ENCODE peak calls at places on chromosome 4, in nine cellular contexts. S is HEK293T; N is naive thymus-derived CD8-positive, alpha-beta T cell; D is upper lobe of left lung; F is stimulated activated CD8-positive, alpha-beta memory T cell treated with anti-CD3 and anti-CD28 coated beads, Interleukin-2, amount 100 ng/mL, for 48 hours; H is epithelial cell of esophagus; B is H9; E is heart right ventricle; P is naive thymus-derived CD4-positive, alpha-beta T cell. L is an unnamed sample.

GRCh38 chr4:147836807-147837206 is 104.9 kb downstream of the ARHGAP10 start:
- DNase-seq in S (no peak), N (no peak), D (no peak), F (no peak), H (no peak), B (no peak), E (no peak), P (no peak), L (no peak)

GRCh38 chr4:63906660-63907146 is 502.5 kb downstream of the TECRL start:
- DNase-seq in S (no peak), N (no peak), D (no peak), F (no peak), H (no peak), B (no peak), E (no peak), P (no peak), L (no peak)

GRCh38 chr4:1793496-1793840 is 375 bp downstream of the FGFR3 start:
- DNase-seq in S (peak; percentile 69), N (no peak), D (no peak), F (peak; percentile 16), H (peak; percentile 56), B (no peak), E (peak; percentile 51), P (no peak), L (peak; percentile 53)

GRCh38 chr4:180949825-180950224 is 1293.4 kb upstream of the TENM3 start:
- DNase-seq in S (no peak), N (no peak), D (no peak), F (no peak), H (peak; percentile 94), B (no peak), E (no peak), P (no peak), L (no peak)

GRCh38 chr4:157996598-157996997 is 176.2 kb downstream of the GASK1B start:
- DNase-seq in S (no peak), N (no peak), D (no peak), F (no peak), H (no peak), B (no peak), E (no peak), P (no peak), L (no peak)

GRCh38 chr4:57136281-57136680 is 26.1 kb upstream of the IGFBP7 start:
- DNase-seq in S (no peak), N (no peak), D (no peak), F (no peak), H (peak; percentile 76), B (no peak), E (no peak), P (no peak), L (no peak)

GRCh38 chr4:18923496-18924161 is 902.1 kb upstream of the LCORL start:
- DNase-seq in S (no peak), N (no peak), D (no peak), F (no peak), H (peak; percentile 36), B (no peak), E (no peak), P (no peak), L (no peak)

GRCh38 chr4:112325522-112325921 is 28.4 kb downstream of the ALPK1 start:
- DNase-seq in S (no peak), N (no peak), D (no peak), F (no peak), H (no peak), B (no peak), E (no peak), P (no peak), L (no peak)

GRCh38 chr4:88900432-88900831 is 156.6 kb downstream of the FAM13A start:
- DNase-seq in S (no peak), N (no peak), D (no peak), F (no peak), H (peak; percentile 32), B (no peak), E (no peak), P (no peak), L (no peak)

GRCh38 chr4:176753049-176753448 is 39.7 kb downstream of the VEGFC start:
- DNase-seq in S (no peak), N (no peak), D (no peak), F (no peak), H (peak; percentile 52), B (no peak), E (no peak), P (no peak), L (no peak)

L was measured in left colon.